ENCODE peak calls at places on chromosome 11, in ten cellular contexts. B, Y, L, H, X, A, K, R, N and V are unnamed samples.

GRCh38 chr11:12625438-12626071 is 48.7 kb upstream of the TEAD1 start:
- DNase-seq in B (no peak), K (no peak), H (no peak), X (peak; percentile 63), N (no peak), L (peak; percentile 75), Y (peak; percentile 59), A (no peak), R (no peak), V (peak; percentile 29)

GRCh38 chr11:2741377-2742131 is 41.8 kb upstream of the KCNQ1OT1 start:
- DNase-seq in K (no peak), N (peak; percentile 41), X (peak; percentile 77), A (no peak), R (peak; percentile 11), H (peak; percentile 61), L (no peak), Y (peak; percentile 40), B (no peak), V (peak; percentile 85)

GRCh38 chr11:11318961-11319360 is 34.1 kb downstream of the CSNK2A3 start:
- DNase-seq in K (no peak), A (no peak), R (no peak), L (no peak), N (no peak), B (no peak), Y (no peak), X (no peak), H (no peak), V (no peak)

GRCh38 chr11:77501748-77502147 is 27.9 kb upstream of the PAK1 start:
- DNase-seq in A (no peak), Y (no peak), R (no peak), B (no peak), N (no peak), H (no peak), L (no peak), X (no peak), K (no peak), V (no peak)

GRCh38 chr11:27204527-27204926 is 158.5 kb downstream of the CCDC34 start:
- DNase-seq in L (no peak), B (peak; percentile 51), H (peak; percentile 20), R (no peak), Y (no peak), A (no peak), K (no peak), X (no peak), N (no peak), V (no peak)

GRCh38 chr11:22510741-22511140 is 114.9 kb downstream of the FANCF start:
- DNase-seq in N (no peak), B (no peak), H (no peak), K (no peak), Y (peak; percentile 23), A (no peak), R (no peak), X (no peak), L (no peak), V (no peak)

GRCh38 chr11:36012410-36012809 is 68.5 kb downstream of the LDLRAD3 start:
- DNase-seq in A (no peak), Y (no peak), N (no peak), L (no peak), X (peak; percentile 57), H (no peak), K (no peak), R (no peak), B (no peak), V (no peak)

GRCh38 chr11:130726234-130726559 is 190.1 kb downstream of the SNX19 start:
- DNase-seq in A (no peak), N (peak; percentile 62), K (no peak), H (no peak), R (no peak), B (no peak), X (peak; percentile 71), Y (peak; percentile 67), L (no peak), V (no peak)

GRCh38 chr11:118522571-118523072 is 4.7 kb upstream of the TTC36 start:
- DNase-seq in R (peak; percentile 8), A (no peak), H (peak; percentile 43), L (no peak), X (peak; percentile 24), K (no peak), N (no peak), B (no peak), Y (no peak), V (no peak)

GRCh38 chr11:36672815-36673450 is 74.9 kb upstream of the RAG2 start:
- DNase-seq in H (peak; percentile 49), N (no peak), K (no peak), L (peak; percentile 26), A (no peak), Y (peak; percentile 23), R (no peak), B (peak; percentile 64), X (peak; percentile 53), V (peak; percentile 16)

GRCh38 chr11:112308651-112309050 is 48.0 kb upstream of the PLET1 start:
- DNase-seq in A (no peak), K (no peak), B (no peak), N (no peak), X (no peak), L (no peak), H (no peak), Y (no peak), R (no peak), V (no peak)

GRCh38 chr11:2899080-2899783 is 13.7 kb upstream of the CDKN1C start:
- DNase-seq in H (no peak), R (no peak), B (no peak), A (no peak), L (no peak), Y (no peak), X (peak; percentile 81), N (peak; percentile 73), K (no peak), V (no peak)

GRCh38 chr11:70303070-70303469 is 32.6 kb downstream of the PPFIA1 start:
- DNase-seq in B (no peak), N (no peak), R (no peak), K (no peak), L (no peak), Y (peak; percentile 62), A (no peak), X (peak; percentile 60), H (no peak), V (no peak)

GRCh38 chr11:107741044-107741823 is 29.4 kb upstream of the SLN start:
- DNase-seq in A (no peak), R (no peak), N (no peak), H (peak; percentile 33), K (no peak), Y (no peak), L (no peak), X (peak; percentile 48), B (peak; percentile 59), V (peak; percentile 2)

GRCh38 chr11:62144641-62145255 is 20.9 kb downstream of the INCENP start:
- DNase-seq in H (no peak), B (no peak), R (no peak), Y (no peak), X (no peak), A (peak; percentile 24), N (peak; percentile 37), K (no peak), L (no peak), V (no peak)

GRCh38 chr11:88384678-88385015 is 47.1 kb upstream of the CTSC start:
- DNase-seq in L (no peak), Y (peak; percentile 36), N (no peak), X (peak; percentile 71), H (peak; percentile 43), B (no peak), K (no peak), R (no peak), A (no peak), V (no peak)

GRCh38 chr11:110431212-110432073 is 1.7 kb downstream of the FDX1 start:
- DNase-seq in A (no peak), R (peak; percentile 47), H (no peak), N (no peak), K (no peak), B (peak; percentile 68), X (peak; percentile 20), L (no peak), Y (no peak), V (no peak)